ENCODE peak calls at places on chromosomes 13 and 19, in seven cellular contexts. G, M, R, Z, W, A and T are unnamed samples.

GRCh38 chr19:11574689-11575088 is 2.8 kb downstream of the ACP5 start:
- DNase-seq in G (no peak), M (no peak), R (no peak), Z (no peak), W (no peak), A (no peak), T (no peak)

GRCh38 chr19:2702170-2703076 is at the start of gene GNG7:
- DNase-seq in G (no peak), M (peak), R (peak), Z (peak), W (peak), A (peak), T (no peak)

GRCh38 chr13:50910483-50910805 is 853 bp downstream of the RNASEH2B start:
- DNase-seq in G (no peak), M (no peak), R (peak), Z (peak), W (no peak), A (peak), T (no peak)

GRCh38 chr19:294819-295686 is 3.9 kb upstream of the PLPP2 start:
- DNase-seq in G (no peak), M (no peak), R (peak), Z (no peak), W (peak), A (peak), T (no peak)

GRCh38 chr13:91776650-91777193 is 378.3 kb downstream of the GPC5 start:
- DNase-seq in G (no peak), M (no peak), R (no peak), Z (no peak), W (no peak), A (no peak), T (no peak)

GRCh38 chr13:53160211-53160610 is 131.6 kb downstream of the OLFM4 start:
- DNase-seq in G (no peak), M (no peak), R (no peak), Z (no peak), W (no peak), A (no peak), T (no peak)

GRCh38 chr13:36414461-36414860 is 17.8 kb upstream of the CCNA1 start:
- DNase-seq in G (no peak), M (no peak), R (no peak), Z (no peak), W (no peak), A (no peak), T (no peak)

GRCh38 chr19:50722248-50723013 is 733 bp upstream of the CLEC11A start:
- DNase-seq in G (no peak), M (no peak), R (no peak), Z (no peak), W (no peak), A (no peak), T (no peak)

GRCh38 chr13:89923731-89924130 is 1423.8 kb upstream of the MIR17HG start:
- DNase-seq in G (no peak), M (no peak), R (peak), Z (peak), W (no peak), A (no peak), T (no peak)

GRCh38 chr13:29847501-29847983 is 2.9 kb downstream of the UBL3 start:
- DNase-seq in G (no peak), M (no peak), R (peak), Z (peak), W (peak), A (peak), T (no peak)

GRCh38 chr19:32809754-32810153 is 59.8 kb downstream of the SLC7A9 start:
- DNase-seq in G (no peak), M (no peak), R (no peak), Z (no peak), W (no peak), A (no peak), T (no peak)

GRCh38 chr13:31172001-31172400 is 10.3 kb upstream of the HSPH1 start:
- DNase-seq in G (no peak), M (no peak), R (peak), Z (peak), W (no peak), A (no peak), T (no peak)

GRCh38 chr13:111326981-111327642 is 6.7 kb downstream of the TEX29 start:
- DNase-seq in G (no peak), M (peak), R (no peak), Z (no peak), W (no peak), A (no peak), T (no peak)

GRCh38 chr13:40069173-40070044 is 413.9 kb downstream of the COG6 start:
- DNase-seq in G (no peak), M (peak), R (peak), Z (peak), W (peak), A (peak), T (no peak)

GRCh38 chr19:4633140-4633967 is 6.0 kb upstream of the TNFAIP8L1 start:
- DNase-seq in G (peak), M (peak), R (peak), Z (peak), W (peak), A (peak), T (no peak)

GRCh38 chr19:14654786-14655185 is 19.9 kb downstream of the ADGRE3 start:
- DNase-seq in G (no peak), M (no peak), R (no peak), Z (no peak), W (no peak), A (no peak), T (no peak)

GRCh38 chr13:23725922-23726321 is 155.7 kb downstream of the TNFRSF19 start:
- DNase-seq in G (no peak), M (no peak), R (peak), Z (no peak), W (no peak), A (no peak), T (no peak)

GRCh38 chr19:28489126-28489660 is 723.8 kb downstream of the UQCRFS1 start:
- DNase-seq in G (no peak), M (no peak), R (no peak), Z (no peak), W (no peak), A (no peak), T (no peak)

GRCh38 chr13:49314344-49314882 is 66.7 kb downstream of the CDADC1 start:
- DNase-seq in G (no peak), M (no peak), R (no peak), Z (peak), W (no peak), A (no peak), T (peak)

GRCh38 chr13:42968906-42969305 is 23.1 kb downstream of the EPSTI1 start:
- DNase-seq in G (no peak), M (no peak), R (no peak), Z (no peak), W (peak), A (peak), T (no peak)

GRCh38 chr13:84265365-84265764 is 383.1 kb upstream of the SLITRK1 start:
- DNase-seq in G (no peak), M (no peak), R (no peak), Z (no peak), W (no peak), A (no peak), T (no peak)

GRCh38 chr13:20526664-20527063 is 1.0 kb upstream of the CRYL1 start:
- DNase-seq in G (no peak), M (no peak), R (peak), Z (no peak), W (no peak), A (no peak), T (no peak)

GRCh38 chr13:48489666-48490065 is 43.2 kb downstream of the RCBTB2 start:
- DNase-seq in G (no peak), M (no peak), R (no peak), Z (no peak), W (no peak), A (no peak), T (no peak)

GRCh38 chr19:34841780-34842179 is 68.8 kb upstream of the ZNF599 start:
- DNase-seq in G (no peak), M (no peak), R (no peak), Z (no peak), W (no peak), A (no peak), T (no peak)

GRCh38 chr13:100588350-100589177 is at the start of gene GGACT:
- DNase-seq in G (no peak), M (peak), R (peak), Z (peak), W (peak), A (peak), T (no peak)

GRCh38 chr19:19447536-19448237 is 42.2 kb downstream of the GATAD2A start:
- DNase-seq in G (no peak), M (no peak), R (no peak), Z (no peak), W (no peak), A (no peak), T (no peak)

GRCh38 chr19:15479391-15480345 is at the start of gene PGLYRP2:
- DNase-seq in G (no peak), M (no peak), R (peak), Z (no peak), W (no peak), A (peak), T (no peak)

GRCh38 chr19:56869886-56870285 is 29.4 kb upstream of the PEG3 start:
- DNase-seq in G (no peak), M (no peak), R (no peak), Z (no peak), W (no peak), A (no peak), T (no peak)

GRCh38 chr13:105116966-105117365 is 1418.5 kb downstream of the EFNB2 start:
- DNase-seq in G (no peak), M (no peak), R (no peak), Z (no peak), W (no peak), A (no peak), T (no peak)

GRCh38 chr19:48541813-48542212 is 10.2 kb upstream of the SULT2B1 start:
- DNase-seq in G (no peak), M (no peak), R (no peak), Z (no peak), W (no peak), A (no peak), T (no peak)

GRCh38 chr13:45341799-45342584 is 1.0 kb upstream of the TPT1 start:
- DNase-seq in G (no peak), M (peak), R (peak), Z (no peak), W (peak), A (peak), T (no peak)

DNA sequence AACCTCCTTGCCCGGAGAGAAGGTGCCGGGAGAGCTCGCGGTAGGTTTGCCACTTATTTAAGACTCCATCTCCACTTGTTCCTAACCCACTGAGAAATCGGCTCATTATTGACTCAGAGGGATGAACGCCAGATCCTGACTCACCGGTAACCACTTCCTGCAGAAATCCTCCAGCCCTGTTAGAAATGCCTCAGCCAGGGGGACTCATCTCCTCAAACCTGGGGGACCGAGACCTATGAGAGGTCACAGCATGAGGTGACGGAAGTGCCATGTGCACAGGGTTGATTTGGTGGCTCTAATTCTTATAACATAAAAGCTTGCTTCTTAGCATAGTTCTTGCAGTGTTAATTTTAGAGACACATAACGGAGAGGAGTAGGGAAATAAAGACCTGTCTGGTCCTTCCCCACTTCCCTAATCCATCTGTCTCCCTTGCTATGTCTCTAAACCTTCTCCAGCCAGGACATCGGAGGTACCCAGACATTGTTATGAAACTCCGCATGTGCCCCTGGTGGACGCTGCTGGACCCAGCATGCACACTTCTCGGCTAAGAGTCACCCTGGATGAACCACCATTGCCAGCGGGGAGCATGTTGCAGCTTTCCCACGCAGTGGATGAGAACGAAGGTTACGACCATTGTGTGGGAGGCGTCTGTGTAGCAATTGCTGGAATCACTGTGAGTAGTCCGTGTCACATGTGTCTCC is 158.9 kb downstream of the EFNB2 start:
- DNase-seq in G (peak), M (no peak), R (peak), Z (peak), W (no peak), A (peak), T (peak)
- TF ChIP-seq CTCF in G (no peak), M (no peak), R (peak), Z (peak), W (no peak), A (no peak), T (peak)

GRCh38 chr19:42130254-42130573 is 2.0 kb downstream of the POU2F2 start:
- DNase-seq in G (no peak), M (no peak), R (no peak), Z (no peak), W (no peak), A (no peak), T (no peak)
- H3K4me3 ChIP-seq in G (no peak), M (no peak), R (peak), Z (no peak), W (no peak), A (no peak), T (no peak)

GRCh38 chr13:22017226-22017625 is 346.4 kb downstream of the FGF9 start:
- DNase-seq in G (no peak), M (no peak), R (no peak), Z (no peak), W (no peak), A (no peak), T (no peak)
- TF ChIP-seq CTCF in G (no peak), M (no peak), R (no peak), Z (no peak), W (no peak), A (no peak), T (no peak)

GRCh38 chr13:41606646-41607045 is 149.3 kb downstream of the RGCC start:
- DNase-seq in G (no peak), M (no peak), R (no peak), Z (no peak), W (no peak), A (no peak), T (no peak)

GRCh38 chr13:41608779-41609178 is 151.4 kb downstream of the RGCC start:
- DNase-seq in G (no peak), M (no peak), R (no peak), Z (peak), W (no peak), A (no peak), T (no peak)

GRCh38 chr13:41608111-41608510 is 150.8 kb downstream of the RGCC start:
- DNase-seq in G (no peak), M (no peak), R (no peak), Z (no peak), W (no peak), A (no peak), T (no peak)

GRCh38 chr13:41603917-41604316 is 146.6 kb downstream of the RGCC start:
- DNase-seq in G (peak), M (no peak), R (peak), Z (peak), W (no peak), A (no peak), T (no peak)

GRCh38 chr13:41605319-41606285 is 148.3 kb downstream of the RGCC start:
- DNase-seq in G (no peak), M (no peak), R (no peak), Z (no peak), W (no peak), A (no peak), T (no peak)
- H3K4me3 ChIP-seq in G (no peak), M (no peak), R (no peak), Z (no peak), W (no peak), A (no peak), T (no peak)

GRCh38 chr13:27372896-27373295 is 51.5 kb upstream of the GTF3A start:
- DNase-seq in G (no peak), M (no peak), R (peak), Z (no peak), W (peak), A (peak), T (no peak)
- TF ChIP-seq CTCF in G (no peak), M (no peak), R (no peak), Z (no peak), W (no peak), A (peak), T (no peak)

GRCh38 chr13:114237415-114238112 is 2.9 kb downstream of the CDC16 start:
- DNase-seq in G (no peak), M (no peak), R (no peak), Z (no peak), W (no peak), A (no peak), T (no peak)

GRCh38 chr13:114234645-114235421 is at the start of gene CDC16:
- DNase-seq in G (peak), M (peak), R (peak), Z (peak), W (peak), A (peak), T (peak)

GRCh38 chr13:114235697-114236096 is 1.0 kb downstream of the CDC16 start:
- DNase-seq in G (no peak), M (no peak), R (no peak), Z (no peak), W (no peak), A (no peak), T (no peak)

GRCh38 chr13:114234266-114234644 is 442 bp upstream of the CDC16 start:
- DNase-seq in G (no peak), M (no peak), R (no peak), Z (no peak), W (no peak), A (no peak), T (no peak)

DNA sequence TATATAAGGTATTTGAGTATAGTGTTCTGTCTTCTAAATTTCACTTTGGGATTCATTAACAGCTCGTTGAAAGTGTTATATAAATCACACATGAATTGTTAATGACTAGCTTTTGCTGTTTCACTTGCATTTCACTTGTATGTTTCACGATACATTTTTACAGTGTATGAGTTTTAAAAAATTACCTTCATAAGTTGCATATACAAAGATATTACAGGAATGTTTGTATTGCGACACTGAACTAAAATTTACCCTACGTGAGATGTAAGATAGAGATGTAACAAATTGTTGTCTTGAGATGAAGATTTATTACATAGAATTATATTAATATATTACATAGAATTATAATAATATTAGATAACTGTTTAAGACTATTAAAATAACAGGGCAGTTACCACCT is 1.5 kb downstream of the CDC16 start:
- DNase-seq in G (no peak), M (no peak), R (no peak), Z (no peak), W (no peak), A (no peak), T (no peak)
- H3K4me3 ChIP-seq in G (peak), M (peak), R (peak), Z (peak), W (no peak), A (no peak), T (peak)

DNA sequence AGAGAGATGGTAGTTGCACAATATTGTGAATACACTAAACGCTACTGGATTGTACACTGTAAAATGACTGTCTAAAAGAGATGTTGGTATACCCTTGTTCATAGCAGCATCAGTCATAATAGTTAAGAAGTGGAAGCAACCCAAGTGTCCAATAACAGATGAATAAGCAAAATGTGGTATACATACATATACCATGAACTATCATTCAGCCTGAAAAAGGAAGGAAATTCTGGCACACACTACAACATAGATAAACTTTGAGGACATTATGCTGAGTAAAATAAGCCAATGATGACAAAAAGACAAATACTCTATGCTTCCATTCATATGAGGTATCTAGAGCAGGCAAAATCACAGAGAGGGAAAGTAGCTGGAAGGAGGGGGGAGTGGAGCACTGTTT is 16.0 kb downstream of the DZIP1 start:
- DNase-seq in G (no peak), M (no peak), R (no peak), Z (no peak), W (no peak), A (no peak), T (no peak)
- TF ChIP-seq CTCF in G (no peak), M (no peak), R (no peak), Z (no peak), W (no peak), A (no peak), T (no peak)